ENCODE peak calls at places on chromosomes 5 and 9, in five cellular contexts. G, Z, R, U and I are unnamed samples.

GRCh38 chr9:71285191-71285656 is 163.8 kb upstream of the TRPM3 start:
- DNase-seq in G (peak; percentile 67), Z (peak; percentile 72), R (peak; percentile 75), U (no peak), I (peak; percentile 9)

GRCh38 chr5:150485770-150486401 is 22.0 kb upstream of the NDST1 start:
- DNase-seq in G (no peak), Z (peak; percentile 57), R (peak; percentile 64), U (peak; percentile 1), I (peak; percentile 56)

GRCh38 chr9:97985058-97985861 is 2.1 kb downstream of the ANP32B start:
- DNase-seq in G (no peak), Z (peak; percentile 15), R (peak; percentile 43), U (peak; percentile 45), I (peak; percentile 35)

GRCh38 chr9:1909322-1909721 is 105.8 kb upstream of the SMARCA2 start:
- DNase-seq in G (no peak), Z (no peak), R (no peak), U (no peak), I (no peak)

GRCh38 chr9:18473551-18474279 is at the start of gene ADAMTSL1:
- DNase-seq in G (peak; percentile 83), Z (peak; percentile 9), R (peak; percentile 71), U (no peak), I (no peak)

GRCh38 chr5:1032011-1032410 is 23.4 kb downstream of the NKD2 start:
- DNase-seq in G (no peak), Z (no peak), R (no peak), U (no peak), I (no peak)

GRCh38 chr9:96478829-96479371 is 28.9 kb downstream of the HABP4 start:
- DNase-seq in G (no peak), Z (peak; percentile 41), R (peak; percentile 56), U (no peak), I (no peak)

GRCh38 chr9:133160742-133161541 is 2.8 kb downstream of the GBGT1 start:
- DNase-seq in G (peak; percentile 60), Z (peak; percentile 62), R (peak; percentile 85), U (no peak), I (peak; percentile 25)

GRCh38 chr5:25948278-25948677 is 1090.1 kb downstream of the CDH9 start:
- DNase-seq in G (no peak), Z (no peak), R (no peak), U (no peak), I (no peak)

DNA sequence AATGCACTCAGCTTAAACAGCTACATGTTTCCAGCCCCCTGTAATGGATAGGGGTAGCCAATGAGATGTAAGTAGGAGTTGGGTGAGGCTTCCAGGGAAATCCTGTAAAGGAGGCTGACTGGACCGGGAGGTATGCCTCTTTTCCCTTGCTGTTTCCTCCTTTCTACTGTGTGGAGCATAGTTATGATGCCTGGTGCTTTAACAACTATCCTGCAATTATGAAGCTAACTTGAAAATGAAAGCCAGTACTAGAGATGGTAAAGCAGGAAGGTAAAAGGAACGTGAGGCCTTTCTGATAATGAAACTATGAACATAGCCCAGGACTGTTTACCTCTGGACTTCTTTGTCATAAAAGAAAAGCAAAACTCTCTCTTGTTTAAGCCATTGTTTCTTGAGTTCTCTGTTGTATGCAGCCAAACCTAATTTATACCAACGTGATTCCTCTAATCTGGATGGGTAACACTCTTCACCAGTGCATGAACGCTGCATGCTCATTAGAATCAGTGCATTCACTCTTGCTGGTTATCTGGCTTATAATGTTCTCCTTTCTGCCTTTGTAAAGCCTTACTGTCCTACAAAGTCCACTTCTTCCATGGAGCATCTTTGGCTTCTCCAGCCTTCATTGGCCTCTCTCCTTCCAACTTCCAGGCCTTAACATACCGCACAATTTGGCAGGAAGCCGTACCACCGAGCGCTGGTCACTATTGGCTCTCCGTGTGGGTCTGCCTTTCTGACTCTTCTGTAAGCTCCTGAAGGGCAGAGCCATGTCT is 8.3 kb upstream of the ARHGEF28 start:
- DNase-seq in G (no peak), Z (no peak), R (peak; percentile 26), U (no peak), I (no peak)
- H3K27ac ChIP-seq in G (no peak overlapping the region), Z (no peak overlapping the region), R (no peak overlapping the region), U (no peak overlapping the region), I (no peak overlapping the region)

DNA sequence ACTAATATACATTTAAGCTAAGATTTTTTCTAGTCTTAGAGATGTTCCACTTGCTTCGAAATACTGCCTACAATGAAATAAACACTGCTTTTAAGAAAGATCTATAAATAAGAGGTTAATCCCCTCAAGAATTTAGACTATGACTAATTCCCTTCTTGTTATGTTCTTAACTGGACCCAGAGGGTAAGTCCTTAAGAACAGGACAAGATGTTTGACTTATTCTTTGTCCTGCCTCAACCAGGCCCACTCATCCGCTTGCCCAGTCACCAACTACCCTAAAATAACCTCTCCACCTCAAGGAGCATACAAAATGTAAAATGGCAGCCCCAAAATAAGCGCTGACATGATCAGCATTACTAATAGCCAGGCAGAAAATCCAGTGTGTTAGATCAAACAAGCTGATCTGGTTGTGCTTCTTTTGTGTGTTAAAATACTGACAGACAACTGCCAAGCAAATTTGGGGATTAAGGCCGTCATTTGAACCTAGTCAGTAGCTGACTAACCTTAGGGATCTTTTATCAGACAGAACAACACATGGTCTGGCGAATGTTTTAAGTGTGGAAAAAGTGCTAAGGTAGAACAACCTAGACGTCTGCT is 93.7 kb upstream of the SMC5 start:
- DNase-seq in G (no peak), Z (no peak), R (no peak), U (no peak), I (no peak)
- H3K27ac ChIP-seq in G (no peak overlapping the region), Z (no peak overlapping the region), R (no peak overlapping the region), U (no peak overlapping the region), I (no peak overlapping the region)

DNA sequence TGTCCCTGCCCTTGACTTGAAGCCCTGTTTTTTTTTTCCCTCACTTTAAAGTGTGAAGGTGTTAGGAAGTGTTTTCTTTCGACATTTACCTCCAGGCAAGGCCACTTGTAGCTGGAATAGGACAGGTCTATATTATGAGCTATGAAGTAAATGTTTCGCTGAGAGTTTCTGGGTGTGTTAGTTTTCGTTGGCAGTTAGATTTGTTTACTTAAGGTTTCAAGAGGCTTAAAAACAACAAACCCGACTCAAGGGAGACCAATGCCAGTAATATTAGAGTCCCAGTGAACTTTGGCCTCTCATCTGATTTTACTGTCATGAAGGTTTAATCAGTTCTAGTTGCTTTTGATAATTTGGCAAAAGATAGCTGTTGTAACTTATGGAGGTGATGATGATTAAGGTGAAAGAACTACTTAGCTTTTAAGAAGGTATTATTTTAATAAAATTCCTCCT is 25.2 kb downstream of the OCLN start:
- DNase-seq in G (peak; percentile 49), Z (no peak), R (peak; percentile 38), U (no peak), I (no peak)
- H3K27ac ChIP-seq in G (no peak overlapping the region), Z (no peak overlapping the region), R (no peak overlapping the region), U (no peak overlapping the region), I (no peak overlapping the region)

DNA sequence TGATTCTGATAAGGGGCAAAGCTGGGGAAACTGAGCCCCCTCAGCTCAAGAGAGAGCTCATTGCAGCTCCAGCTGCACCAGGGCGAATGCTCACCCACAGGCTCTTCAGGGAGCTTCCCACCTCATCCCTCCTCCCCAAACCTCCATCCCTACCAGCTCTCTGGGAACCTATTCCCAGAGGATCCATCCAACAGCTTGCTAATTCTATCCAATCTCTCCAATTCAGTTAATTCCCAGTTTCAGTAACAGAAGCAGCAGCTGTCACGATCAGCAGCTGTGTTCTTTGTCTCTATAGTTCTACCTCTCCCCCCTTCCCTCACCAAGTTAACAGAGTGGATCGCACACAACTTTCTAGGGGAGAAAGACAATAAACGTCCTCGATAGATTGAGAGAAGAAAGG is 135.5 kb upstream of the EFNA5 start:
- DNase-seq in G (no peak), Z (no peak), R (no peak), U (no peak), I (no peak)
- H3K27ac ChIP-seq in G (no peak overlapping the region), Z (no peak overlapping the region), R (no peak overlapping the region), U (no peak overlapping the region), I (no peak overlapping the region)